ENCODE peak calls at places on chromosome 20, in seven cellular contexts. R, Q, K, A, L, G and C are unnamed samples.

GRCh38 chr20:38109657-38110524 is 55.2 kb downstream of the TGM2 start:
- DNase-seq in A (no peak), R (no peak), K (no peak), G (no peak), L (peak), Q (no peak), C (no peak)

GRCh38 chr20:34639755-34640222 is 37.1 kb downstream of the PIGU start:
- DNase-seq in L (peak), A (no peak), Q (no peak), G (no peak), R (no peak), K (no peak), C (no peak)

GRCh38 chr20:44586289-44586911 is 4.0 kb downstream of the PKIG start:
- DNase-seq in Q (no peak), A (no peak), G (peak), K (no peak), L (no peak), R (no peak), C (peak)

GRCh38 chr20:20461526-20461925 is 93.6 kb downstream of the INSM1 start:
- DNase-seq in L (no peak), K (no peak), G (no peak), A (no peak), Q (no peak), R (no peak), C (no peak)

GRCh38 chr20:24768226-24768625 is 180.8 kb upstream of the CST7 start:
- DNase-seq in Q (no peak), A (no peak), R (no peak), L (no peak), K (no peak), G (no peak), C (no peak)

GRCh38 chr20:33211817-33212424 is 5.2 kb upstream of the BPIFA3 start:
- DNase-seq in L (peak), A (peak), Q (peak), G (no peak), R (peak), K (peak), C (peak)

GRCh38 chr20:44896583-44896982 is 11.1 kb downstream of the YWHAB start:
- DNase-seq in K (no peak), A (no peak), Q (no peak), R (no peak), G (no peak), L (peak), C (no peak)

GRCh38 chr20:23257848-23258746 is 92.5 kb upstream of the NXT1 start:
- DNase-seq in K (no peak), R (no peak), L (no peak), Q (no peak), G (no peak), A (peak), C (no peak)

GRCh38 chr20:47360207-47360488 is 3.6 kb upstream of the ZMYND8 start:
- DNase-seq in Q (no peak), K (no peak), L (peak), R (no peak), A (no peak), G (no peak), C (no peak)

GRCh38 chr20:57526067-57526884 is 1.3 kb upstream of the CTCFL start:
- DNase-seq in G (no peak), A (peak), R (peak), Q (peak), L (peak), K (no peak), C (no peak)

GRCh38 chr20:59806578-59806975 is 126.9 kb downstream of the SYCP2 start:
- DNase-seq in G (no peak), L (no peak), K (no peak), A (peak), R (no peak), Q (no peak), C (no peak)

GRCh38 chr20:54099894-54100293 is 29.5 kb upstream of the BCAS1 start:
- DNase-seq in A (no peak), R (no peak), G (no peak), Q (no peak), L (no peak), K (no peak), C (no peak)

GRCh38 chr20:33857722-33858563 is 46.8 kb downstream of the CHMP4B start:
- DNase-seq in L (no peak), A (no peak), R (no peak), G (no peak), Q (no peak), K (no peak), C (no peak)

GRCh38 chr20:32494498-32495216 is 90.5 kb downstream of the NOL4L start:
- DNase-seq in A (no peak), L (no peak), Q (no peak), G (no peak), K (no peak), R (no peak), C (no peak)

GRCh38 chr20:34435589-34435988 is 72.5 kb downstream of the ITCH start:
- DNase-seq in G (no peak), A (no peak), K (no peak), Q (no peak), L (no peak), R (no peak), C (no peak)

GRCh38 chr20:50136822-50137599 is 16.5 kb downstream of the PEDS1 start:
- DNase-seq in L (no peak), R (no peak), A (no peak), Q (no peak), G (no peak), K (no peak), C (no peak)

GRCh38 chr20:45101333-45101850 is 465 bp upstream of the KCNS1 start:
- DNase-seq in L (no peak), G (no peak), K (no peak), Q (no peak), A (no peak), R (no peak), C (no peak)

GRCh38 chr20:61949714-61950630 is 115.7 kb downstream of the TAF4 start:
- DNase-seq in K (no peak), G (no peak), R (no peak), A (no peak), L (peak), Q (no peak), C (no peak)

GRCh38 chr20:31560900-31561598 is 44.0 kb upstream of the ID1 start:
- DNase-seq in G (no peak), A (no peak), L (no peak), Q (no peak), K (no peak), R (no peak), C (no peak)

GRCh38 chr20:24584538-24585356 is 115.3 kb downstream of the SYNDIG1 start:
- DNase-seq in L (no peak), A (no peak), Q (no peak), K (no peak), R (no peak), G (no peak), C (no peak)

GRCh38 chr20:17622086-17622850 is 52.4 kb downstream of the DSTN start:
- DNase-seq in A (peak), Q (peak), K (no peak), R (no peak), L (no peak), G (no peak), C (peak)

GRCh38 chr20:15032352-15032622 is 694.9 kb upstream of the FLRT3 start:
- DNase-seq in A (no peak), Q (no peak), G (no peak), L (no peak), R (no peak), K (no peak), C (no peak)

DNA sequence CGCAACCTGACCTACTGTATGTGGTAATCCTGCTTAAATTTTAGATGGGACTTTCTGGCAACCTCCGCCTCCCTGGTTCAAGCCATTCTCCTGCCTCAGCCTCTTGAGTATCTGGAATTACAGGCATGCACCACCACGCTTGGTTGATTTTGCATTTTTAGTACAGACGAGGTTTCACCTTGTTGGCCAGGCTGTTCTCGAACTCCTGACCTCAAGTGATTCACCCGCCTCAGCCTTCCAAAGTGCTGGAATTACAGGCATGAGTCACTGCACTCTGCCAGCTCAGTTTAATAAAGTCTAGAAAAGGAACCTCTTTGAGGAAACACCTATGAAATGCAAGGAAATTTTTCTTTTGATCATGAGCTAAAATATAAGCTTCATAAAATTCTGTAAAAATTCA is 9.0 kb upstream of the PLCB4 start:
- DNase-seq in R (no peak), Q (no peak), L (no peak), G (no peak), A (no peak), K (no peak), C (no peak)
- TF ChIP-seq TAF1 in R (no peak), Q (no peak), L (no peak), G (no peak), A (no peak), K (no peak), C (no peak)

GRCh38 chr20:63957004-63957689 is 931 bp upstream of the UCKL1 start:
- DNase-seq in G (no peak), L (peak), K (peak), Q (peak), A (peak), R (peak), C (peak)
- TF ChIP-seq POLR2AphosphoS5 in G (no peak), L (peak), K (peak), Q (peak), A (peak), R (peak), C (no peak)

GRCh38 chr20:48552550-48552949 is 275.2 kb downstream of the PREX1 start:
- DNase-seq in K (no peak), L (no peak), A (no peak), G (no peak), Q (no peak), R (no peak), C (no peak)
- TF ChIP-seq TAF1 in K (no peak), L (no peak), A (no peak), G (no peak), Q (no peak), R (no peak), C (no peak)

DNA sequence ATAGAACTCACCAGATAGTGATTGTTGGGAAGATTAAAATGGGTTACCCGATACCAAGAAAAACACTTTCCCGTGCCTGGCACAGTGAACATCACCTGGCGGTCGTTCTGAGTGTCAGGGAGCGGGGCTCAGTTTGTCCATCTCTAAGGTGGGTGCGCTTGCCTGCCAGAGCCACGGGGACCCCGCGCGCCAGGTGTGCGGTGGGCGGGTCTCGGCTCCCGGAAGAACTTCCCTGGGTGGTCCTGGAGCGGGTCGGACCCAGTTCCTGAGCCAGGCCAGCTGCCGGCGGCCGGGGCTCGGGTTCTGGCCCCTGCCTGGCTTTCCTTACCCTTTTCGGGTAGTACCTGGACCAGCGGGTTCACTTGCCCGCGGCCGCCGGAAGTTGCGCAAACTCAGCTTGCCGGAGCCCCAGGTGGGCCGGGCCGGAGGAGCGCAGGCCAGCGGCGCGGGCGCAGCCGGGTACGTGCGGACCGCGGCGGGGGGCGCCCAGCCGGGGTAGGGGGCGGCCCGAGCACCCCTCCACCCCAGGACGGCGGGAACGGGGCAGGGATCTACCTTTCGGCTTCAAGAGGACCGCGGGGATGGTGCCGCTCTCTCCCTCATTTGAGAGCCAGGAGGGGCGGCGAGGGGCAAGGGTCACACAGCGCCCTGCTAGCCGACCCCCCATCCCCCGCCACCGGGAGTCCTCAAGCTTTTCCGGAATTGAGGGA is 7.5 kb downstream of the FAM110A start:
- DNase-seq in L (peak), A (no peak), K (no peak), G (no peak), Q (no peak), R (no peak), C (no peak)
- TF ChIP-seq POLR2AphosphoS5 in L (no peak), A (no peak), K (no peak), G (no peak), Q (no peak), R (no peak), C (no peak)